ENCODE peak calls at places on chromosomes 7 and 10, in six cellular contexts. R is H9, V is neural progenitor cell, E is fibroblast of lung, J is IMR-90, T is HCT116. L is an unnamed sample. For H3K9me3, the result is how much of the 10 kb centered on the place peaks cover.

GRCh38 chr7:21059069-21059468 is 272.4 kb upstream of the SP8 start:
- DNase-seq in R (no peak), V (no peak), E (no peak), J (no peak), T (no peak), L (peak)

GRCh38 chr7:30986738-30987137 is 23.0 kb downstream of the GHRHR start:
- DNase-seq in R (peak), V (peak), E (no peak), J (no peak), T (no peak), L (no peak)

GRCh38 chr10:82358486-82359097 is 483.6 kb downstream of the NRG3 start:
- DNase-seq in R (no peak), V (no peak), E (peak), J (peak), T (no peak), L (no peak)

GRCh38 chr10:6543431-6544005 is 36.6 kb downstream of the PRKCQ start:
- DNase-seq in R (no peak), V (no peak), E (no peak), J (no peak), T (no peak), L (no peak)

GRCh38 chr7:145478551-145478950 is 638.0 kb upstream of the CNTNAP2 start:
- DNase-seq in R (no peak), V (no peak), E (no peak), J (no peak), T (no peak), L (no peak)

GRCh38 chr10:113326160-113327111 is 226.4 kb upstream of the HABP2 start:
- DNase-seq in R (peak), V (peak), E (peak), J (peak), T (peak), L (peak)

GRCh38 chr10:133139561-133140065 is 20.4 kb upstream of the KNDC1 start:
- DNase-seq in R (peak), V (peak), E (no peak), J (no peak), T (no peak), L (no peak)

GRCh38 chr10:36721851-36722250 is 403.5 kb upstream of the ANKRD30A start:
- DNase-seq in R (no peak), V (no peak), E (no peak), J (peak), T (no peak), L (no peak)

GRCh38 chr7:132536646-132537395 is 39.4 kb downstream of the PLXNA4 start:
- DNase-seq in R (no peak), V (no peak), E (no peak), J (peak), T (no peak), L (peak)

GRCh38 chr10:100847440-100847839 is 65.3 kb upstream of the SLF2 start:
- DNase-seq in R (no peak), V (no peak), E (no peak), J (peak), T (peak), L (peak)

GRCh38 chr10:75043256-75044121 is 68.0 kb upstream of the SAMD8 start:
- DNase-seq in R (peak), V (peak), E (no peak), J (no peak), T (no peak), L (no peak)

GRCh38 chr10:5873515-5873995 is 16.1 kb downstream of the ANKRD16 start:
- DNase-seq in R (peak), V (peak), E (peak), J (peak), T (peak), L (peak)

GRCh38 chr10:9681655-9682054 is 1336.0 kb upstream of the CELF2 start:
- DNase-seq in R (no peak), V (no peak), E (no peak), J (no peak), T (no peak), L (no peak)

GRCh38 chr10:128483216-128483615 is 357.0 kb upstream of the MKI67 start:
- DNase-seq in R (no peak), V (no peak), E (no peak), J (no peak), T (no peak), L (no peak)

GRCh38 chr7:43674559-43675436 is 54.5 kb downstream of the COA1 start:
- DNase-seq in R (no peak), V (no peak), E (peak), J (peak), T (peak), L (peak)
- H3K9me3 ChIP-seq in R (under half), V (under half), E (under half), J (under half), T (under half), L (under half)

GRCh38 chr7:150507947-150508602 is 6.6 kb upstream of the GIMAP7 start:
- DNase-seq in R (no peak), V (no peak), E (no peak), J (no peak), T (no peak), L (no peak)

GRCh38 chr7:150503581-150503980 is 11.1 kb upstream of the GIMAP7 start:
- DNase-seq in R (no peak), V (no peak), E (no peak), J (no peak), T (no peak), L (no peak)

GRCh38 chr7:150503155-150503554 is 11.5 kb upstream of the GIMAP7 start:
- DNase-seq in R (no peak), V (no peak), E (no peak), J (no peak), T (no peak), L (no peak)

GRCh38 chr7:150502519-150502918 is 12.2 kb upstream of the GIMAP7 start:
- DNase-seq in R (no peak), V (no peak), E (no peak), J (no peak), T (no peak), L (no peak)
- H3K27ac ChIP-seq in R (no peak), V (no peak), E (no peak), J (no peak), T (no peak), L (no peak)

DNA sequence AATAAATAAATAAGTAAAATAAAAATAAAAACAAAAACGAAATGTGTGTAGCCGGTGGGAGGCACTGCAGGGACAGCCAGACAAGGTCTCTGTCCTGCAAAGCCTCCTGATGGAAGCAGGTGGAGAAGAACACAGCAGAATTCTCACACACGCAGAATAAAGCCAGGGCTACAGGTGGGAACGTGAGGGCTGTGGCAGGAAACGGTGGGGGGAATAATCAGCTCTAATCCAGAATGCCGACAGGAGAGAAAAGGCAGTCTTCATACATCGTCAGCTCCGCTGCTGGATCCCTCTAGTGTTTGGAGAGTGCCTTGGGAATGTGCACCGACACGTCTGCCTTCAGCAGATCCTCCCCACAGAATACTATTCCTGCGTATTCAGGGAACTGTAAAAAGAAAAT is 6.8 kb upstream of the SNX8 start:
- DNase-seq in R (peak), V (peak), E (peak), J (peak), T (no peak), L (no peak)
- H2AFZ ChIP-seq in R (no peak), V (no peak), E (no peak), J (peak), T (peak), L (no peak)

DNA sequence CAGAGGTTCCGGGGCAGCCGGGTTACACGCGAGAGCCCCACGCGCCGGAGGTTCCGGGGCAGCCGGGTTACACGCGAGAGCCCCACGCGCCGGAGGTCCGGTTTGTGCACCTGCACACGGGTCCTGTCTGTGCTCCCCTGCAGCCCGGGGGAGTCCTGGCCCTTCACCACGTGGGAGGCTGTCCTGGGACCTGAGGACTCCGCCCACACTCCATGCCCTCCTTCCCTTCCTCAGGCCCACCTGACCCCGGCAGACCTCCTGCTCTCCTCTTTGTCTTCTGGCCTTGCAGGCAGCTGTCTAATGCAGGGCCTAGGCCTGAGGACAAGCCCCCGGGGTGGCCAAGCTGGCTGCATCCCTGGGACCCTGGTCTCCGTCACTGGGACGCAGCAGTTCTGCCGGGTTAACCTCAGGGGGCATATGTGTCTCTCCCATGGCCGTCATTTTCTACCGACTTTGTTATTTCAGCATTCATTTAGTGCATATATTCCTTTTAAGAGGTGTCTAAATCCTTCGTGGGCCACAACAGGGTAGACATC is 374.6 kb downstream of the DNAJB6 start:
- DNase-seq in R (peak), V (no peak), E (no peak), J (no peak), T (no peak), L (no peak)
- H3K9me3 ChIP-seq in R (under half), V (under half), E (under half), J (under half), T (under half), L (under half)

GRCh38 chr10:62059424-62059913 is 158.0 kb downstream of the ARID5B start:
- DNase-seq in R (no peak), V (no peak), E (no peak), J (no peak), T (no peak), L (no peak)
- H3K27ac ChIP-seq in R (no peak), V (no peak), E (no peak), J (no peak), T (no peak), L (no peak)

DNA sequence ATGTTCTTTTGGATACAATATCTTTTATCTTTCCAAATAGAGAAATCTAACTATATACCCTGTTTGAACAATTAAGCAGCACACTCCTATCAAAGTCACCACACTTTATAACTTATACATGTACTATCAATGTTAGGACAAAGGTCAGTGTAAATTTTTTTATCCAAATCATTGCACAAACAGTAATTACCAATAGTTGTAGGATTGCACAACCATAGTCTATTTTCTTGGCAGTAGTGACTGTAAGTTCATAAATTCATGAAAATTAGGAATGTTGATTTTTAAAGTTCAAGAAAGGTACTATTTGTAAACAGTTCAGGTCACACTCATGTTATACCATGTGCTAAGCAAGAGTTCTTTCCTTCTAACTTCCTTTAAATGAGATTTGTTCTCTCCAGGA is 9.3 kb downstream of the WNT2 start:
- DNase-seq in R (no peak), V (no peak), E (peak), J (no peak), T (no peak), L (no peak)
- H2AFZ ChIP-seq in R (no peak), V (no peak), E (no peak), J (no peak), T (no peak), L (no peak)

GRCh38 chr7:157851501-157852067 is 514.8 kb downstream of the DNAJB6 start:
- DNase-seq in R (peak), V (peak), E (no peak), J (no peak), T (peak), L (peak)
- H3K9me3 ChIP-seq in R (under half), V (under half), E (under half), J (half or more), T (under half), L (under half)